ENCODE peak calls at places on chromosomes 1 and 21, in five cellular contexts. A is neural crest cell, L is adrenal gland, P is heart right ventricle, H is DND-41. B is an unnamed sample.

GRCh38 chr21:34528131-34528561 is 16.1 kb upstream of the KCNE1 start:
- DNase-seq in L (no peak), P (no peak), A (no peak), H (no peak), B (no peak)

GRCh38 chr21:35599164-35599563 is 461.2 kb downstream of the SETD4 start:
- DNase-seq in H (no peak), A (no peak), P (no peak), L (peak), B (no peak)

GRCh38 chr21:36699546-36700294 is 805 bp downstream of the SIM2 start:
- DNase-seq in L (no peak), H (no peak), P (no peak), A (peak), B (no peak)

GRCh38 chr1:81801834-81802531 is 1.2 kb downstream of the ADGRL2 start:
- DNase-seq in P (peak), A (peak), L (peak), H (no peak), B (peak)

GRCh38 chr1:115545096-115545720 is 96.6 kb upstream of the VANGL1 start:
- DNase-seq in H (no peak), P (no peak), A (no peak), L (no peak), B (no peak)

GRCh38 chr1:90067194-90067593 is 72.3 kb downstream of the ZNF326 start:
- DNase-seq in P (no peak), A (no peak), H (no peak), L (no peak), B (no peak)

GRCh38 chr1:25148673-25149300 is 83.5 kb downstream of the SYF2 start:
- DNase-seq in H (peak), L (no peak), P (no peak), A (no peak), B (no peak)

GRCh38 chr1:244970236-244970652 is 105.9 kb upstream of the HNRNPU start:
- DNase-seq in P (peak), A (peak), L (peak), H (peak), B (no peak)

GRCh38 chr1:245234217-245235120 is 79.7 kb downstream of the KIF26B start:
- DNase-seq in P (no peak), H (no peak), A (peak), L (no peak), B (no peak)

GRCh38 chr1:19651141-19651737 is 7.1 kb downstream of the NBL1 start:
- DNase-seq in P (peak), H (peak), A (peak), L (peak), B (peak)

GRCh38 chr21:26795866-26796329 is 49.3 kb downstream of the ADAMTS1 start:
- DNase-seq in H (peak), L (peak), P (peak), A (no peak), B (peak)

GRCh38 chr1:24157921-24158481 is 15.1 kb upstream of the IL22RA1 start:
- DNase-seq in A (no peak), H (no peak), P (no peak), L (no peak), B (no peak)

GRCh38 chr1:246427611-246428010 is 79.5 kb downstream of the SMYD3 start:
- DNase-seq in L (no peak), A (no peak), H (peak), P (no peak), B (no peak)

GRCh38 chr1:205442051-205442721 is 13.7 kb downstream of the BLACAT1 start:
- DNase-seq in L (no peak), P (no peak), A (no peak), H (no peak), B (no peak)

GRCh38 chr1:88990426-88990825 is 2.0 kb downstream of the KYAT3 start:
- DNase-seq in L (no peak), P (no peak), H (no peak), A (no peak), B (no peak)

GRCh38 chr1:111990026-111990877 is 784 bp upstream of the KCND3 start:
- DNase-seq in L (peak), P (no peak), A (peak), H (no peak), B (peak)

GRCh38 chr1:37156646-37157045 is 122.3 kb upstream of the GRIK3 start:
- DNase-seq in H (no peak), A (no peak), L (no peak), P (no peak), B (no peak)

GRCh38 chr1:111720977-111721670 is 18.1 kb downstream of the INKA2 start:
- DNase-seq in H (no peak), L (no peak), A (no peak), P (no peak), B (no peak)

GRCh38 chr1:8207202-8207601 is 110.7 kb upstream of the SLC45A1 start:
- DNase-seq in P (no peak), A (no peak), H (no peak), L (no peak), B (no peak)

GRCh38 chr1:202124107-202124506 is 1.4 kb downstream of the GPR37L1 start:
- DNase-seq in A (no peak), P (no peak), H (no peak), L (no peak), B (no peak)

GRCh38 chr1:93619507-93620168 is 62.0 kb downstream of the BCAR3 start:
- DNase-seq in L (no peak), A (no peak), H (peak), P (no peak), B (no peak)

GRCh38 chr1:239511865-239512264 is 125.5 kb downstream of the CHRM3 start:
- DNase-seq in A (no peak), P (no peak), H (no peak), L (no peak), B (no peak)

GRCh38 chr1:111204211-111204883 is 3.9 kb upstream of the DENND2D start:
- DNase-seq in L (peak), H (peak), P (no peak), A (no peak), B (peak)

GRCh38 chr1:219906924-219907771 is 21.2 kb downstream of the SLC30A10 start:
- DNase-seq in H (no peak), P (no peak), A (no peak), L (no peak), B (no peak)

GRCh38 chr1:244349103-244349531 is 102.6 kb downstream of the ADSS2 start:
- DNase-seq in P (peak), A (no peak), L (peak), H (no peak), B (no peak)

DNA sequence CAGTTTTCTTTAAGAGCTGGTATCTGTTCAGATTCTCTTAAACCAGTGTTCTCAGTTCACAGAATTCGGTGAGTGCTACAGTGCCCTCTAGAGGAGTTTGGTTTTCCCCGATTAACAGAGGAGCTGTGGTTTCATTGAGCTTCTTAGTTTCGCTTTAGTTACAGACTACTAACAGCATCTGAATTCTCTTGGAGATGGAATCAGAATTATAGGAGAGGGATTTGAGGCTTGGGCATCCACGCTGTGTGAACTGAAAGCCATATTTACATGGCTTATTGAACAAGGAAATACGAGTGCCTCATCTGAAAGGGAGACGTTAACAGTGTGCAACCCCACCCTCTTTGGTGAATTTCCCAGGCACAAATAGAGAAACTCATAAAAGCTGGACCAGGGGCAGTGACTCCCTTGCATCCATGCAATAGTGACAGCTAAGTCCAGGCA is 202.0 kb downstream of the USH2A start:
- DNase-seq in H (peak), A (peak), L (peak), P (peak), B (peak)
- TF ChIP-seq CTCF in H (peak), A (peak), L (peak), P (peak), B (peak)

GRCh38 chr1:196723325-196724185 is 51.1 kb upstream of the CFHR3 start:
- DNase-seq in L (peak), P (no peak), H (peak), A (peak), B (peak)
- TF ChIP-seq CTCF in L (peak), P (no peak), H (peak), A (peak), B (peak)

GRCh38 chr1:160472112-160472511 is 50.9 kb downstream of the SLAMF6 start:
- DNase-seq in L (no peak), P (no peak), A (no peak), H (no peak), B (no peak)
- TF ChIP-seq CTCF in L (no peak), P (no peak), A (no peak), H (no peak), B (no peak)

GRCh38 chr1:33001282-33001681 is 35.4 kb downstream of the AK2 start:
- DNase-seq in L (no peak), H (no peak), P (no peak), A (no peak), B (no peak)
- TF ChIP-seq CTCF in L (no peak), H (peak), P (no peak), A (peak), B (no peak)

DNA sequence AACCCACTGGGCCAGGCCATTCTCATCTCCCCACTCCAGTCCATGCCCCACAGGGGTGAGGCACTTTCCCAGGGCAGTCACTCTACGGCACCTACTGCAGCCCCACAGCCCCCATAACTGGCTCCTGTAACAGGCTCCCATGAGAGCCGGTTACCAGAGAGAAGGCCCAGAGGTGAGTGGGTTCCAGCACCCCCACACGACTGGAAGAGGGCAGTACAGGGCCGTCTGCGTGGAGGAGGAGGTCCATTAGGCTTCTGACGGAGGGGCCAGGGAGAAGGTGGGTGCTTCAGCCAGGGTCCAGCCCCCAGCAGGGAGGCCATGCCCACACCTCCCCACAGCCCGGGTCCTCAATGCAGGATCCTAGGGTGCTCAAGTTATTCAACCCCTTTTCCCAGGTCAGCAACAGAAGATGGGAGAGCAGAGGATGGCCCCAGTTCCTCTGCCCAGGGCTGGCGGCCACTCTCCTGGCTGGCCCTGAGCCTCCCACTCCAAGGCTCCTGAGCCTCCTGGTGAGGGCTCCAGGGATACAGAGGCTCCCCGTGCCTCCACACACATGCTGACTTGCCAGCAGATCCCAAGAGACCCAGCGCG is 1.6 kb downstream of the ACAP3 start:
- DNase-seq in P (no peak), H (peak), A (no peak), L (no peak), B (no peak)
- TF ChIP-seq CTCF in P (no peak), H (peak), A (no peak), L (no peak), B (no peak)

DNA sequence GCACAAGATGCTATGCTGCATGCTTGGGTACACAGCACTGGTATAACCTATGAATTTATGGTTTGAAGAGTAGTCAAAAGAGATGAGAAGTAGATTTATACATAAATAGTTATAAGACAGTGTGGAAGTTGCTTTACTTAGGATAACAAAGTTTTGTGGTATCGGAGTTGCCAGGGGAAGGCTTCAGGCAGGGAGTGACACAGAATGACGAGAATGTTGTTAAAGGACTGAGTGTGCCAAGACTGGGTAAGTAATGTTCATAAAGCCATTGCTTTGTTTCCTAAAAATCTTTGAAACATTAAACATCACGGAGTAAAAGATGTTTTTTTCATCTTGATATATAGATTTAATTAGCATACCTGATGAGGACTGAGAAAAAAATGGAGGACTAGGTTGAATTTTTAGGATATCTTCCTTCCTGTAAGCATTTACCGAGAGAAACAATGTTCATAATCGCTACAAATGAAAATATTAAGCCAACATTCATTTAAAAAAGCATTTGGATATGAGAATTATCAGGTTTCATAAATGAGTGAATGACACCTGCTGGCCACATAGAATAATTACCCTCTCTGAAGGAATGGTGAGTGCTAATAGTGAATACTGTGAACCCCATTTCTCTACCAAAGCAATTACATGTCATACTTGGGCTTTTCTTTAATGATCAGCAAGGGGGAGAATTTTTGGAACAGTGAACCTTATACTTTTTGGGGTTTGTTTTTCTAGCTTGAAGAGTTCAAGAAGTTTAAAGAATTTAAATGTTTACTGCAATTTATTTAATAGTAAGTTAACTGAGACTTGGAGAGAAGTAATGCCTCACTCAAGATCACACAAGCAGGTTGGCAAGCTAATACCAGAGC is 28.4 kb downstream of the EXTL2 start:
- DNase-seq in P (no peak), L (no peak), A (no peak), H (no peak), B (no peak)
- TF ChIP-seq CTCF in P (peak), L (peak), A (peak), H (peak), B (peak)

DNA sequence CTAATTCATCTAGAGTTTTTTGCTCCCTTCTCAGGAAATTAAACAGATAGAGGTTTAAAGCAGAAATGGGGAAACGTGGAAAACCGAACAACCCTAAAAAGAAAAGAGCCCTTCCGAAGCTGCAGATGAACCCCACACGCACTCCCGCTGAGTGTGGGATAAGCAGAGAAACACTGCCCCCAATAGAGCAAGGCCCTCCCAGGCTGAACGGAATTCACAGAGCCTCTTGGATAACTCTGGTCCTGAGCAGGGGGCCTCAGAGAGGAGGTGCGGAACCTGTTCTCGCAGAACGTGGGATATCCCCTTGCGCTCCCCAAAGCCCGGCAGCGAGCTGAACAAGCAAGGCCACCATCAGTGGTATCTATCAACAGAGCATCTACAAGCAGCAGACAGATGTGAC is 44.9 kb downstream of the SSBP3 start:
- DNase-seq in L (no peak), H (no peak), A (no peak), P (no peak), B (no peak)
- TF ChIP-seq CTCF in L (no peak), H (peak), A (no peak), P (no peak), B (no peak)

GRCh38 chr1:113768916-113769598 is 9.8 kb upstream of the PHTF1 start:
- DNase-seq in H (no peak), P (no peak), A (no peak), L (no peak), B (no peak)
- TF ChIP-seq CTCF in H (no peak), P (no peak), A (no peak), L (no peak), B (no peak)

GRCh38 chr1:223515915-223516314 is 122.7 kb downstream of the CCDC185 start:
- DNase-seq in P (no peak), L (no peak), A (no peak), H (peak), B (no peak)
- TF ChIP-seq CTCF in P (no peak), L (no peak), A (no peak), H (no peak), B (no peak)